ENCODE peak calls at places on chromosomes 16 and 17, in eight cellular contexts. One of them, this sample, is unnamed.
A peak's percentile ranks its signal among the peaks of the same experiment; 100 is the strongest.

GRCh38 chr17:3546521-3546920 is 11.1 kb downstream of the TRPV3 start:
- DNase-seq in prostate gland: no peak
- DNase-seq in mesenchymal stem cell: no peak
- DNase-seq in pancreas: no peak
- DNase-seq in IMR-90: no peak
- DNase-seq in breast epithelium: no peak
- DNase-seq in MM.1S: no peak
- DNase-seq in PC-3: no peak
- DNase-seq in this sample: no peak

GRCh38 chr16:74868501-74868900 is 93.9 kb upstream of the FA2H start:
- DNase-seq in MM.1S: no peak
- DNase-seq in pancreas: no peak
- DNase-seq in mesenchymal stem cell: peak; percentile 2
- DNase-seq in prostate gland: no peak
- DNase-seq in PC-3: peak; percentile 24
- DNase-seq in IMR-90: peak; percentile 48
- DNase-seq in breast epithelium: no peak
- DNase-seq in this sample: peak; percentile 15

GRCh38 chr16:9323170-9323569 is 231.7 kb downstream of the HAPSTR1 start:
- DNase-seq in prostate gland: no peak
- DNase-seq in IMR-90: no peak
- DNase-seq in pancreas: no peak
- DNase-seq in MM.1S: no peak
- DNase-seq in breast epithelium: no peak
- DNase-seq in mesenchymal stem cell: no peak
- DNase-seq in PC-3: no peak
- DNase-seq in this sample: no peak

GRCh38 chr17:48530208-48530886 is 464 bp downstream of the HOXB1 start:
- DNase-seq in breast epithelium: no peak
- DNase-seq in prostate gland: no peak
- DNase-seq in MM.1S: no peak
- DNase-seq in PC-3: no peak
- DNase-seq in mesenchymal stem cell: no peak
- DNase-seq in pancreas: no peak
- DNase-seq in IMR-90: no peak
- DNase-seq in this sample: no peak

GRCh38 chr16:23134274-23134673 is 15.0 kb downstream of the USP31 start:
- DNase-seq in PC-3: no peak
- DNase-seq in MM.1S: no peak
- DNase-seq in mesenchymal stem cell: no peak
- DNase-seq in pancreas: no peak
- DNase-seq in breast epithelium: no peak
- DNase-seq in prostate gland: no peak
- DNase-seq in IMR-90: no peak
- DNase-seq in this sample: no peak

GRCh38 chr17:38613981-38614779 is 8.4 kb upstream of the SRCIN1 start:
- DNase-seq in IMR-90: no peak
- DNase-seq in breast epithelium: no peak
- DNase-seq in MM.1S: no peak
- DNase-seq in mesenchymal stem cell: no peak
- DNase-seq in pancreas: no peak
- DNase-seq in prostate gland: no peak
- DNase-seq in PC-3: no peak
- DNase-seq in this sample: no peak

GRCh38 chr16:997440-998051 is 16.0 kb downstream of the SOX8 start:
- DNase-seq in MM.1S: no peak
- DNase-seq in pancreas: no peak
- DNase-seq in mesenchymal stem cell: peak; percentile 40
- DNase-seq in breast epithelium: no peak
- DNase-seq in prostate gland: peak; percentile 46
- DNase-seq in PC-3: peak; percentile 57
- DNase-seq in IMR-90: peak; percentile 41
- DNase-seq in this sample: peak; percentile 60

GRCh38 chr16:69496376-69496775 is 69.4 kb upstream of the NFAT5 start:
- DNase-seq in PC-3: no peak
- DNase-seq in mesenchymal stem cell: no peak
- DNase-seq in MM.1S: no peak
- DNase-seq in breast epithelium: no peak
- DNase-seq in IMR-90: no peak
- DNase-seq in prostate gland: no peak
- DNase-seq in pancreas: no peak
- DNase-seq in this sample: no peak

GRCh38 chr17:51120357-51120738 is 320 bp downstream of the SPAG9 start:
- DNase-seq in PC-3: no peak
- DNase-seq in IMR-90: peak; percentile 14
- DNase-seq in mesenchymal stem cell: no peak
- DNase-seq in pancreas: no peak
- DNase-seq in prostate gland: peak; percentile 38
- DNase-seq in breast epithelium: peak; percentile 57
- DNase-seq in MM.1S: peak; percentile 52
- DNase-seq in this sample: no peak

GRCh38 chr17:31549121-31549524 is 157.6 kb downstream of the RAB11FIP4 start:
- DNase-seq in pancreas: no peak
- DNase-seq in IMR-90: no peak
- DNase-seq in breast epithelium: no peak
- DNase-seq in PC-3: no peak
- DNase-seq in MM.1S: no peak
- DNase-seq in prostate gland: no peak
- DNase-seq in mesenchymal stem cell: peak; percentile 37
- DNase-seq in this sample: no peak

GRCh38 chr17:28567604-28568003 is 3.7 kb downstream of the PIGS start:
- DNase-seq in IMR-90: no peak
- DNase-seq in MM.1S: no peak
- DNase-seq in pancreas: no peak
- DNase-seq in breast epithelium: no peak
- DNase-seq in mesenchymal stem cell: no peak
- DNase-seq in prostate gland: no peak
- DNase-seq in PC-3: no peak
- DNase-seq in this sample: no peak

GRCh38 chr17:50147841-50148225 is 2.6 kb downstream of the PPP1R9B start:
- DNase-seq in prostate gland: no peak
- DNase-seq in breast epithelium: no peak
- DNase-seq in MM.1S: no peak
- DNase-seq in PC-3: no peak
- DNase-seq in IMR-90: no peak
- DNase-seq in pancreas: peak; percentile 74
- DNase-seq in mesenchymal stem cell: peak; percentile 54
- DNase-seq in this sample: no peak

GRCh38 chr17:11302395-11302932 is 61.5 kb downstream of the SHISA6 start:
- DNase-seq in mesenchymal stem cell: no peak
- DNase-seq in IMR-90: no peak
- DNase-seq in breast epithelium: no peak
- DNase-seq in prostate gland: no peak
- DNase-seq in PC-3: no peak
- DNase-seq in pancreas: no peak
- DNase-seq in MM.1S: no peak
- DNase-seq in this sample: no peak

GRCh38 chr16:84618428-84619102 is 687 bp upstream of the COTL1 start:
- DNase-seq in pancreas: no peak
- DNase-seq in IMR-90: peak; percentile 98
- DNase-seq in breast epithelium: no peak
- DNase-seq in PC-3: peak; percentile 97
- DNase-seq in prostate gland: no peak
- DNase-seq in MM.1S: no peak
- DNase-seq in mesenchymal stem cell: peak; percentile 97
- DNase-seq in this sample: peak; percentile 61

GRCh38 chr17:59441459-59442096 is 110.1 kb downstream of the YPEL2 start:
- DNase-seq in PC-3: no peak
- DNase-seq in MM.1S: no peak
- DNase-seq in breast epithelium: no peak
- DNase-seq in pancreas: no peak
- DNase-seq in prostate gland: no peak
- DNase-seq in IMR-90: no peak
- DNase-seq in mesenchymal stem cell: no peak
- DNase-seq in this sample: no peak

DNA sequence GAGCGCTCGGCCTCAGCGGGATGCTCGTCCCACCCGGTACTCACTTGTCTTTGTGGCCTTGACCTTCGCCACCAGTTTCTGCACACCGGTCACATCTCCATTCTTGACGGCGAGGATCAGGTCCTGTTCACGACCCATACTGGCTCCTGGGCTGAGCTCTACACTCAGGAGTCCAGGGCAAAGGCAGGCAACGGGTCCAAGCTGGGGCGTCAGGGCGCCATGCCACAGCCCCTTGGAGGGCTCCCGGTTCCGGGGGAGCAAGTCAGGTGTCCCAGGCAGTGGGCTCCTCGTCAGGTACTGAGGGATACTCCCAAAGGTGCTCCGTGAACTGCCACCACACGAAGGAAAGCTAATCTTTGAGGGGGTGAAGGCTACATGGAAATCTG is 1.7 kb downstream of the CASKIN2 start:
- DNase-seq in IMR-90: no peak
- DNase-seq in breast epithelium: no peak
- DNase-seq in prostate gland: no peak
- DNase-seq in mesenchymal stem cell: no peak
- DNase-seq in PC-3: no peak
- DNase-seq in MM.1S: no peak
- DNase-seq in pancreas: peak; percentile 74
- DNase-seq in this sample: no peak
- H3K4me1 ChIP-seq in IMR-90: peaks cover 13% of the 10 kb centered on the region
- H3K4me1 ChIP-seq in breast epithelium: peaks cover 28% of the 10 kb centered on the region
- H3K4me1 ChIP-seq in prostate gland: peaks cover 7% of the 10 kb centered on the region
- H3K4me1 ChIP-seq in mesenchymal stem cell: peaks cover 43% of the 10 kb centered on the region
- H3K4me1 ChIP-seq in PC-3: peaks cover 47% of the 10 kb centered on the region
- H3K4me1 ChIP-seq in MM.1S: peaks cover 13% of the 10 kb centered on the region
- H3K4me1 ChIP-seq in pancreas: peaks cover 11% of the 10 kb centered on the region
- H3K4me1 ChIP-seq in this sample: no peaks in the 10 kb centered on the region

DNA sequence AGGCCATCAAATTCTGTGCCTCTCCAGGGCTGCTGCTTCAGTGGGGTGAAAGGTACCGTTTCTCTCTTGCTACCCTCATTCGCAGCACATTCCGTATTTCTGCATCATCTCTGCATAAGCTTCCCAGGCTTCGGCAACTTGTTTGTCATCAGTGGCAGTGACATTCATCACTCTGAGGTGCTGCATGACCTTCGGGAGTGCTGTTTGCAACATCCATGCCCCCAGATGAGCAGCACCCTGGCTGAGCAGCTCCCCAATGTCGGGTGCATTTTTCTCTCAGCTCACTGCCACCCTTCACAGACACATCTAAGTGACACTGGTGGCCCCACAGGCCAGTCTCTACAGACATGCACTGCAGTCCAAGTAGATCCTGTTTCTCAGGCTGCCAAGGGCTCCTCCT is 3.8 kb downstream of the CREBBP start:
- DNase-seq in prostate gland: no peak
- DNase-seq in mesenchymal stem cell: peak; percentile 52
- DNase-seq in breast epithelium: no peak
- DNase-seq in pancreas: no peak
- DNase-seq in MM.1S: no peak
- DNase-seq in PC-3: no peak
- DNase-seq in IMR-90: peak; percentile 63
- DNase-seq in this sample: no peak
- H3K4me3 ChIP-seq in prostate gland: no peak overlapping the region
- H3K4me3 ChIP-seq in mesenchymal stem cell: peak overlapping the region; percentile 60
- H3K4me3 ChIP-seq in breast epithelium: no peak overlapping the region
- H3K4me3 ChIP-seq in pancreas: no peak overlapping the region
- H3K4me3 ChIP-seq in MM.1S: no peak overlapping the region
- H3K4me3 ChIP-seq in PC-3: no peak overlapping the region
- H3K4me3 ChIP-seq in IMR-90: no peak overlapping the region
- H3K4me3 ChIP-seq in this sample: no peak overlapping the region

GRCh38 chr16:86491643-86492030 is 18.7 kb upstream of the FOXF1 start:
- DNase-seq in PC-3: no peak
- DNase-seq in MM.1S: no peak
- DNase-seq in IMR-90: no peak
- DNase-seq in pancreas: no peak
- DNase-seq in mesenchymal stem cell: peak; percentile 41
- DNase-seq in prostate gland: no peak
- DNase-seq in breast epithelium: no peak
- DNase-seq in this sample: no peak

GRCh38 chr16:86494565-86495356 is 15.6 kb upstream of the FOXF1 start:
- DNase-seq in pancreas: no peak
- DNase-seq in MM.1S: no peak
- DNase-seq in breast epithelium: no peak
- DNase-seq in PC-3: no peak
- DNase-seq in IMR-90: no peak
- DNase-seq in prostate gland: no peak
- DNase-seq in mesenchymal stem cell: peak; percentile 41
- DNase-seq in this sample: no peak

GRCh38 chr16:86492267-86492960 is 17.9 kb upstream of the FOXF1 start:
- DNase-seq in prostate gland: no peak
- DNase-seq in PC-3: no peak
- DNase-seq in IMR-90: no peak
- DNase-seq in MM.1S: no peak
- DNase-seq in breast epithelium: no peak
- DNase-seq in pancreas: no peak
- DNase-seq in mesenchymal stem cell: no peak
- DNase-seq in this sample: no peak

GRCh38 chr16:86494039-86494564 is 16.2 kb upstream of the FOXF1 start:
- DNase-seq in mesenchymal stem cell: peak; percentile 47
- DNase-seq in PC-3: no peak
- DNase-seq in IMR-90: no peak
- DNase-seq in pancreas: no peak
- DNase-seq in breast epithelium: no peak
- DNase-seq in MM.1S: no peak
- DNase-seq in prostate gland: no peak
- DNase-seq in this sample: no peak

GRCh38 chr16:86492961-86493639 is 17.2 kb upstream of the FOXF1 start:
- DNase-seq in PC-3: no peak
- DNase-seq in breast epithelium: no peak
- DNase-seq in pancreas: no peak
- DNase-seq in IMR-90: no peak
- DNase-seq in MM.1S: no peak
- DNase-seq in prostate gland: no peak
- DNase-seq in mesenchymal stem cell: peak; percentile 80
- DNase-seq in this sample: no peak
- H3K27me3 ChIP-seq in PC-3: peaks cover 83% of the 10 kb centered on the region
- H3K27me3 ChIP-seq in breast epithelium: peaks cover 9% of the 10 kb centered on the region
- H3K27me3 ChIP-seq in pancreas: peaks cover 38% of the 10 kb centered on the region
- H3K27me3 ChIP-seq in IMR-90: no peaks in the 10 kb centered on the region
- H3K27me3 ChIP-seq in MM.1S: peaks cover 45% of the 10 kb centered on the region
- H3K27me3 ChIP-seq in prostate gland: peaks cover 37% of the 10 kb centered on the region
- H3K27me3 ChIP-seq in mesenchymal stem cell: peaks cover 93% of the 10 kb centered on the region
- H3K27me3 ChIP-seq in this sample: peaks cover 100% of the 10 kb centered on the region

GRCh38 chr17:82445542-82445941 is 5.0 kb downstream of the CYBC1 start:
- DNase-seq in IMR-90: no peak
- DNase-seq in prostate gland: no peak
- DNase-seq in pancreas: peak; percentile 54
- DNase-seq in MM.1S: no peak
- DNase-seq in PC-3: no peak
- DNase-seq in breast epithelium: no peak
- DNase-seq in mesenchymal stem cell: no peak
- DNase-seq in this sample: no peak

GRCh38 chr17:82444941-82445521 is 5.5 kb downstream of the CYBC1 start:
- DNase-seq in mesenchymal stem cell: no peak
- DNase-seq in IMR-90: no peak
- DNase-seq in MM.1S: no peak
- DNase-seq in PC-3: no peak
- DNase-seq in breast epithelium: no peak
- DNase-seq in pancreas: peak; percentile 83
- DNase-seq in prostate gland: no peak
- DNase-seq in this sample: no peak

GRCh38 chr17:82446649-82447048 is 3.9 kb downstream of the CYBC1 start:
- DNase-seq in pancreas: peak; percentile 60
- DNase-seq in prostate gland: no peak
- DNase-seq in breast epithelium: no peak
- DNase-seq in IMR-90: no peak
- DNase-seq in PC-3: no peak
- DNase-seq in mesenchymal stem cell: no peak
- DNase-seq in MM.1S: no peak
- DNase-seq in this sample: no peak

GRCh38 chr17:82444284-82444893 is 6.2 kb downstream of the CYBC1 start:
- DNase-seq in IMR-90: no peak
- DNase-seq in breast epithelium: no peak
- DNase-seq in mesenchymal stem cell: no peak
- DNase-seq in PC-3: no peak
- DNase-seq in prostate gland: no peak
- DNase-seq in MM.1S: no peak
- DNase-seq in pancreas: peak; percentile 78
- DNase-seq in this sample: no peak

GRCh38 chr17:82446124-82446523 is 4.4 kb downstream of the CYBC1 start:
- DNase-seq in pancreas: peak; percentile 62
- DNase-seq in mesenchymal stem cell: no peak
- DNase-seq in MM.1S: no peak
- DNase-seq in PC-3: no peak
- DNase-seq in IMR-90: no peak
- DNase-seq in prostate gland: no peak
- DNase-seq in breast epithelium: no peak
- DNase-seq in this sample: no peak
- H3K4me1 ChIP-seq in pancreas: peaks cover 3% of the 10 kb centered on the region
- H3K4me1 ChIP-seq in mesenchymal stem cell: peaks cover 34% of the 10 kb centered on the region
- H3K4me1 ChIP-seq in MM.1S: peaks cover 6% of the 10 kb centered on the region
- H3K4me1 ChIP-seq in PC-3: peaks cover 11% of the 10 kb centered on the region
- H3K4me1 ChIP-seq in IMR-90: peaks cover 8% of the 10 kb centered on the region
- H3K4me1 ChIP-seq in prostate gland: peaks cover 12% of the 10 kb centered on the region
- H3K4me1 ChIP-seq in breast epithelium: peaks cover 25% of the 10 kb centered on the region
- H3K4me1 ChIP-seq in this sample: peaks cover 12% of the 10 kb centered on the region

This sample was measured in A673.